ENCODE peak calls at places on chromosome 2, in eight cellular contexts. W is GM12864, L is T-helper 2 cell, H is PC-9, B is AG09309, U is mucosa of descending colon, T is GM12891, P is iPS-NIHi11. C is an unnamed sample.

GRCh38 chr2:101752708-101753107 is 55.2 kb downstream of the MAP4K4 start:
- DNase-seq in W (no peak), L (no peak), H (no peak), B (no peak), U (no peak), T (no peak), P (no peak), C (no peak)

GRCh38 chr2:5453648-5454390 is 238.4 kb upstream of the SOX11 start:
- DNase-seq in W (no peak), L (no peak), H (no peak), B (no peak), U (no peak), T (no peak), P (no peak), C (no peak)

GRCh38 chr2:215750763-215751162 is 262.6 kb downstream of the MREG start:
- DNase-seq in W (no peak), L (no peak), H (no peak), B (no peak), U (no peak), T (no peak), P (no peak), C (no peak)

GRCh38 chr2:198700330-198700729 is 757.4 kb downstream of the SATB2 start:
- DNase-seq in W (no peak), L (no peak), H (no peak), B (no peak), U (no peak), T (no peak), P (no peak), C (no peak)

GRCh38 chr2:228777855-228778355 is 493.2 kb downstream of the PID1 start:
- DNase-seq in W (no peak), L (no peak), H (no peak), B (no peak), U (no peak), T (no peak), P (no peak), C (no peak)

GRCh38 chr2:45957533-45958227 is 306.2 kb downstream of the PRKCE start:
- DNase-seq in W (no peak), L (no peak), H (no peak), B (no peak), U (no peak), T (no peak), P (no peak), C (no peak)

GRCh38 chr2:133658020-133658903 is 90.0 kb upstream of the NCKAP5 start:
- DNase-seq in W (no peak), L (no peak), H (no peak), B (no peak), U (no peak), T (no peak), P (peak), C (no peak)

GRCh38 chr2:195535911-195536522 is 121.0 kb upstream of the SLC39A10 start:
- DNase-seq in W (peak), L (peak), H (no peak), B (no peak), U (peak), T (peak), P (no peak), C (no peak)

GRCh38 chr2:132582360-132582759 is 87.6 kb downstream of the LYPD1 start:
- DNase-seq in W (no peak), L (no peak), H (no peak), B (no peak), U (no peak), T (no peak), P (no peak), C (no peak)